ENCODE peak calls at places on chromosome 1, in seven cellular contexts. K, F, G, P, U, Q and M are unnamed samples.

GRCh38 chr1:15153842-15154479 is 414 bp downstream of the TMEM51 start:
- DNase-seq in K (peak), F (no peak), G (peak), P (peak), U (peak), Q (peak), M (peak)

GRCh38 chr1:59220356-59220755 is 76.5 kb upstream of the FGGY start:
- DNase-seq in K (no peak), F (no peak), G (no peak), P (no peak), U (no peak), Q (no peak), M (no peak)

GRCh38 chr1:50972766-50973165 is 2.7 kb downstream of the CDKN2C start:
- DNase-seq in K (no peak), F (no peak), G (no peak), P (no peak), U (no peak), Q (no peak), M (no peak)

GRCh38 chr1:41843378-41843777 is 75.3 kb downstream of the HIVEP3 start:
- DNase-seq in K (no peak), F (no peak), G (no peak), P (no peak), U (no peak), Q (peak), M (peak)

GRCh38 chr1:35707253-35708178 is 11.2 kb downstream of the C1orf216 start:
- DNase-seq in K (peak), F (no peak), G (no peak), P (no peak), U (peak), Q (no peak), M (peak)

GRCh38 chr1:230515451-230516145 is 89.5 kb upstream of the PGBD5 start:
- DNase-seq in K (no peak), F (no peak), G (no peak), P (no peak), U (no peak), Q (no peak), M (no peak)

GRCh38 chr1:99370476-99370875 is 106.2 kb downstream of the PLPPR4 start:
- DNase-seq in K (no peak), F (no peak), G (no peak), P (no peak), U (no peak), Q (no peak), M (no peak)

GRCh38 chr1:156471496-156472490 is 28.8 kb downstream of the MEF2D start:
- DNase-seq in K (no peak), F (no peak), G (no peak), P (no peak), U (no peak), Q (no peak), M (no peak)

GRCh38 chr1:53851571-53852282 is 13.6 kb upstream of the NDC1 start:
- DNase-seq in K (no peak), F (no peak), G (no peak), P (no peak), U (no peak), Q (no peak), M (no peak)

GRCh38 chr1:245288796-245289195 is 134.0 kb downstream of the KIF26B start:
- DNase-seq in K (no peak), F (no peak), G (no peak), P (no peak), U (no peak), Q (no peak), M (no peak)

GRCh38 chr1:7539772-7540175 is 231.3 kb upstream of the VAMP3 start:
- DNase-seq in K (peak), F (no peak), G (no peak), P (no peak), U (no peak), Q (no peak), M (no peak)

GRCh38 chr1:44713321-44713781 is 17.6 kb downstream of the RNU5D-1 start:
- DNase-seq in K (no peak), F (no peak), G (no peak), P (no peak), U (peak), Q (no peak), M (no peak)

GRCh38 chr1:11682287-11682771 is 1.4 kb upstream of the MAD2L2 start:
- DNase-seq in K (no peak), F (no peak), G (no peak), P (no peak), U (no peak), Q (no peak), M (no peak)

GRCh38 chr1:113903496-113904291 is 905 bp downstream of the AP4B1 start:
- DNase-seq in K (no peak), F (no peak), G (no peak), P (no peak), U (peak), Q (no peak), M (no peak)

GRCh38 chr1:66599346-66599745 is 65.4 kb downstream of the SGIP1 start:
- DNase-seq in K (no peak), F (no peak), G (no peak), P (no peak), U (no peak), Q (no peak), M (no peak)

GRCh38 chr1:29379438-29380073 is 143.2 kb downstream of the PTPRU start:
- DNase-seq in K (peak), F (no peak), G (no peak), P (no peak), U (peak), Q (no peak), M (no peak)

GRCh38 chr1:29259802-29260441 is 23.6 kb downstream of the PTPRU start:
- DNase-seq in K (no peak), F (no peak), G (no peak), P (no peak), U (peak), Q (no peak), M (peak)

GRCh38 chr1:103514920-103515503 is 10.5 kb upstream of the RNPC3 start:
- DNase-seq in K (peak), F (no peak), G (no peak), P (peak), U (peak), Q (peak), M (peak)

GRCh38 chr1:1185101-1185765 is 11.6 kb downstream of the TTLL10 start:
- DNase-seq in K (no peak), F (no peak), G (peak), P (no peak), U (no peak), Q (no peak), M (no peak)

GRCh38 chr1:111907321-111907720 is 82.1 kb downstream of the KCND3 start:
- DNase-seq in K (no peak), F (no peak), G (no peak), P (no peak), U (no peak), Q (no peak), M (no peak)

GRCh38 chr1:3903141-3904005 is 3.3 kb upstream of the C1orf174 start:
- DNase-seq in K (no peak), F (no peak), G (no peak), P (no peak), U (no peak), Q (no peak), M (no peak)

GRCh38 chr1:30323841-30324240 is 399.5 kb downstream of the MATN1 start:
- DNase-seq in K (no peak), F (no peak), G (no peak), P (no peak), U (no peak), Q (no peak), M (no peak)

GRCh38 chr1:93588206-93588605 is 93.4 kb downstream of the BCAR3 start:
- DNase-seq in K (no peak), F (no peak), G (no peak), P (no peak), U (no peak), Q (peak), M (no peak)

GRCh38 chr1:103197266-103197665 is 88.9 kb upstream of the COL11A1 start:
- DNase-seq in K (no peak), F (no peak), G (no peak), P (no peak), U (no peak), Q (peak), M (no peak)

GRCh38 chr1:12636098-12636950 is 7.6 kb upstream of the AADACL4 start:
- DNase-seq in K (no peak), F (no peak), G (no peak), P (no peak), U (no peak), Q (no peak), M (peak)

GRCh38 chr1:26768755-26769154 is 19.0 kb upstream of the PIGV start:
- DNase-seq in K (no peak), F (no peak), G (no peak), P (no peak), U (no peak), Q (peak), M (peak)

GRCh38 chr1:223136086-223136485 is 7.0 kb downstream of the TLR5 start:
- DNase-seq in K (no peak), F (no peak), G (no peak), P (no peak), U (no peak), Q (no peak), M (no peak)

GRCh38 chr1:101043776-101044175 is 18.2 kb upstream of the DPH5 start:
- DNase-seq in K (no peak), F (no peak), G (no peak), P (no peak), U (no peak), Q (peak), M (peak)

GRCh38 chr1:208433086-208433485 is 188.9 kb upstream of the PLXNA2 start:
- DNase-seq in K (peak), F (no peak), G (no peak), P (no peak), U (no peak), Q (no peak), M (peak)

GRCh38 chr1:93569479-93569878 is 112.2 kb downstream of the BCAR3 start:
- DNase-seq in K (no peak), F (no peak), G (no peak), P (no peak), U (no peak), Q (no peak), M (no peak)

GRCh38 chr1:180482425-180483275 is 19.7 kb downstream of the ACBD6 start:
- DNase-seq in K (peak), F (no peak), G (no peak), P (peak), U (peak), Q (peak), M (peak)